ENCODE peak calls at places on chromosomes 16 and 17, in five cellular contexts. G, V, U, R and P are unnamed samples.

GRCh38 chr17:2931426-2931825 is 132.0 kb downstream of the OR1D5 start:
- DNase-seq in U (no peak), R (no peak), G (no peak), V (no peak), P (no peak)

GRCh38 chr17:40356906-40357861 is 7.4 kb downstream of the GJD3 start:
- DNase-seq in U (no peak), V (no peak), G (no peak), R (peak; percentile 54), P (no peak)

GRCh38 chr17:51820252-51820651 is 338.3 kb downstream of the CA10 start:
- DNase-seq in U (no peak), R (no peak), G (no peak), V (no peak), P (no peak)

GRCh38 chr16:59090501-59090900 is 356.4 kb upstream of the GOT2 start:
- DNase-seq in V (no peak), G (no peak), U (no peak), R (no peak), P (no peak)

GRCh38 chr17:50346313-50347086 is 574 bp downstream of the XYLT2 start:
- DNase-seq in V (no peak), G (peak; percentile 46), R (peak; percentile 68), U (peak; percentile 12), P (no peak)

GRCh38 chr16:20504418-20504817 is 53.1 kb downstream of the ACSM2A start:
- DNase-seq in G (no peak), U (no peak), R (no peak), V (no peak), P (no peak)

GRCh38 chr17:7046127-7046724 is 2.3 kb upstream of the SLC16A11 start:
- DNase-seq in U (peak; percentile 25), G (no peak), V (no peak), R (no peak), P (no peak)

GRCh38 chr17:1606352-1606985 is 22.2 kb downstream of the SLC43A2 start:
- DNase-seq in V (no peak), G (no peak), R (no peak), U (no peak), P (peak; percentile 71)

GRCh38 chr16:7025616-7026190 is 306.9 kb upstream of the RBFOX1 start:
- DNase-seq in U (no peak), G (peak; percentile 14), R (peak; percentile 74), V (no peak), P (no peak)

GRCh38 chr17:74392848-74393247 is 25.5 kb downstream of the GPR142 start:
- DNase-seq in G (no peak), U (no peak), V (no peak), R (peak; percentile 21), P (no peak)

GRCh38 chr16:1146409-1146808 is 6.5 kb upstream of the CACNA1H start:
- DNase-seq in V (no peak), R (no peak), G (no peak), U (no peak), P (no peak)

GRCh38 chr17:42779942-42780815 is at the start of gene WNK4:
- DNase-seq in G (no peak), U (no peak), V (no peak), R (no peak), P (no peak)

GRCh38 chr16:83113317-83113716 is 486.5 kb downstream of the CDH13 start:
- DNase-seq in G (no peak), V (no peak), R (no peak), U (no peak), P (no peak)

GRCh38 chr17:78341559-78342437 is 18.1 kb downstream of the SOCS3 start:
- DNase-seq in R (peak; percentile 89), V (no peak), G (peak; percentile 77), U (no peak), P (no peak)

GRCh38 chr16:78443780-78444422 is 344.4 kb downstream of the WWOX start:
- DNase-seq in V (no peak), R (no peak), U (no peak), G (no peak), P (no peak)

GRCh38 chr17:77444653-77445029 is 303.9 kb downstream of the SEC14L1 start:
- DNase-seq in R (no peak), U (no peak), G (peak; percentile 61), V (no peak), P (peak; percentile 54)

GRCh38 chr16:76818611-76819181 is 372.3 kb upstream of the MON1B start:
- DNase-seq in G (no peak), R (no peak), V (no peak), U (no peak), P (no peak)

GRCh38 chr16:72172105-72173034 is at the start of gene PMFBP1:
- DNase-seq in G (no peak), U (no peak), V (peak; percentile 11), R (no peak), P (peak; percentile 75)

GRCh38 chr16:54327609-54328008 is 41.0 kb upstream of the IRX3 start:
- DNase-seq in G (no peak), U (no peak), V (no peak), R (no peak), P (no peak)

GRCh38 chr16:82067042-82067809 is 32.2 kb downstream of the HSD17B2 start:
- DNase-seq in U (no peak), V (no peak), R (no peak), G (peak; percentile 35), P (no peak)

GRCh38 chr17:49830605-49831004 is 17.3 kb downstream of the TAC4 start:
- DNase-seq in U (no peak), V (no peak), G (no peak), R (no peak), P (no peak)

GRCh38 chr17:58402679-58403078 is 14.7 kb downstream of the RNF43 start:
- DNase-seq in R (no peak), U (no peak), V (no peak), G (no peak), P (no peak)

GRCh38 chr17:56912105-56912999 is 1.5 kb downstream of the TRIM25 start:
- DNase-seq in U (no peak), R (peak; percentile 87), V (no peak), G (peak; percentile 51), P (no peak)

GRCh38 chr16:30985401-30986128 is 558 bp downstream of the HSD3B7 start:
- DNase-seq in U (no peak), R (peak; percentile 77), G (peak; percentile 31), V (no peak), P (no peak)

GRCh38 chr17:2996208-2996855 is 67.1 kb downstream of the OR1D5 start:
- DNase-seq in R (peak; percentile 73), G (no peak), V (no peak), U (no peak), P (no peak)

GRCh38 chr17:30064738-30065137 is 51.9 kb upstream of the NSRP1 start:
- DNase-seq in G (no peak), V (no peak), U (no peak), R (no peak), P (no peak)

GRCh38 chr17:43907425-43907981 is at the start of gene MPP2:
- DNase-seq in G (peak; percentile 83), U (peak; percentile 22), R (peak; percentile 74), V (no peak), P (peak; percentile 51)

GRCh38 chr16:21663889-21664647 is at the start of gene OTOA:
- DNase-seq in R (no peak), V (no peak), G (no peak), U (peak; percentile 7), P (peak; percentile 40)

GRCh38 chr17:61405047-61405685 is 5.5 kb downstream of the TBX2 start:
- DNase-seq in G (no peak), V (no peak), R (peak; percentile 41), U (no peak), P (no peak)
- H3K27me3 ChIP-seq in G (peaks cover 7% of the 10 kb centered on the region), V (peaks cover 100% of the 10 kb centered on the region), R (no peaks in the 10 kb centered on the region), U (peaks cover 65% of the 10 kb centered on the region), P (peaks cover 10% of the 10 kb centered on the region)

GRCh38 chr17:17737938-17738894 is 57.0 kb downstream of the RAI1 start:
- DNase-seq in U (no peak), G (no peak), V (no peak), R (no peak), P (no peak)
- H3K27me3 ChIP-seq in U (no peaks in the 10 kb centered on the region), G (no peaks in the 10 kb centered on the region), V (no peaks in the 10 kb centered on the region), R (no peaks in the 10 kb centered on the region), P (no peaks in the 10 kb centered on the region)

GRCh38 chr17:177762-178161 is 3.7 kb downstream of the DOC2B start:
- DNase-seq in G (no peak), R (no peak), U (no peak), V (no peak), P (no peak)
- H3K27me3 ChIP-seq in G (no peaks in the 10 kb centered on the region), R (no peaks in the 10 kb centered on the region), U (peaks cover 19% of the 10 kb centered on the region), V (peaks cover 70% of the 10 kb centered on the region), P (peaks cover 5% of the 10 kb centered on the region)

GRCh38 chr16:67166883-67167168 is 2.3 kb downstream of the HSF4 start:
- DNase-seq in U (no peak), R (no peak), V (no peak), G (no peak), P (no peak)
- H3K27me3 ChIP-seq in U (peaks cover 75% of the 10 kb centered on the region), R (no peaks in the 10 kb centered on the region), V (peaks cover 46% of the 10 kb centered on the region), G (no peaks in the 10 kb centered on the region), P (no peaks in the 10 kb centered on the region)

GRCh38 chr16:68047987-68048386 is 24.9 kb downstream of the DUS2 start:
- DNase-seq in U (no peak), V (no peak), G (no peak), R (no peak), P (no peak)

GRCh38 chr16:68055395-68055794 is 29.8 kb upstream of the NFATC3 start:
- DNase-seq in G (no peak), R (no peak), V (no peak), U (no peak), P (no peak)

DNA sequence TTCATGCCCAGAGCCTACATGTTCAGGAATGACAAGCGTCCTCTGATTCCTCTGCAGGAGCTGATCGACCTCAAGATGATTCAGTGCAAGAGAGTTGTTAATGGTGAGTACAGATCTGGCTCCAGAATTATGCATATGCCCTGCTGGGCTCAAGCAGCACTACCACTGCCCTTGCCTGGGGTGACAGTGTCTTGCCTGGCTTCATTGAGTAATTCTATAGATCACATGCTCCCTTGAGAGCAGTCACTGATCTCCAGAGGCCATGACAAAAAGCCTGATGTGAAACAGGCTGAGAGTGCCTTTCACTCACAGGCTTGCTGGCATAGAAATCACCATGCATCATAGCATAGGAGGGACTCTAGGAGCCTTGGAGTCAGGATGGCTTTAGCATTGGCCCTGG is 26.4 kb downstream of the DUS2 start:
- DNase-seq in G (no peak), U (no peak), V (no peak), R (no peak), P (no peak)
- H3K27me3 ChIP-seq in G (no peaks in the 10 kb centered on the region), U (no peaks in the 10 kb centered on the region), V (no peaks in the 10 kb centered on the region), R (no peaks in the 10 kb centered on the region), P (no peaks in the 10 kb centered on the region)